ENCODE peak calls at places on chromosome 5, in seven cellular contexts. Q is ovary; J is psoas muscle; T is GM13977; P is endothelial cell; O is CD8-positive, alpha-beta T cell; K is cardiac fibroblast. Z is an unnamed sample.

GRCh38 chr5:72956324-72957140 is 691 bp downstream of the FCHO2 start:
- DNase-seq in Q (peak; percentile 70), J (peak; percentile 78), T (peak; percentile 58), P (peak; percentile 56), O (peak; percentile 16), K (peak; percentile 62), Z (no peak)

GRCh38 chr5:115579216-115579615 is 23.1 kb downstream of the TICAM2 start:
- DNase-seq in Q (no peak), J (no peak), T (no peak), P (no peak), O (no peak), K (no peak), Z (no peak)

GRCh38 chr5:147382776-147383175 is 127.1 kb downstream of the DPYSL3 start:
- DNase-seq in Q (no peak), J (no peak), T (no peak), P (no peak), O (no peak), K (peak; percentile 42), Z (no peak)

GRCh38 chr5:133142782-133143181 is 91.0 kb downstream of the HSPA4 start:
- DNase-seq in Q (no peak), J (no peak), T (no peak), P (no peak), O (no peak), K (no peak), Z (no peak)

GRCh38 chr5:65017636-65018035 is 248.9 kb downstream of the CWC27 start:
- DNase-seq in Q (no peak), J (no peak), T (no peak), P (no peak), O (no peak), K (peak; percentile 68), Z (no peak)

GRCh38 chr5:110094109-110094508 is 404.4 kb downstream of the MAN2A1 start:
- DNase-seq in Q (no peak), J (no peak), T (no peak), P (no peak), O (no peak), K (no peak), Z (no peak)

GRCh38 chr5:14741721-14742426 is 77.4 kb downstream of the OTULIN start:
- DNase-seq in Q (no peak), J (no peak), T (no peak), P (no peak), O (no peak), K (no peak), Z (no peak)

GRCh38 chr5:127931396-127931795 is 152.2 kb upstream of the SLC12A2 start:
- DNase-seq in Q (no peak), J (no peak), T (no peak), P (no peak), O (no peak), K (no peak), Z (no peak)

GRCh38 chr5:135429886-135430437 is 17.2 kb downstream of the DCANP1 start:
- DNase-seq in Q (no peak), J (no peak), T (no peak), P (no peak), O (no peak), K (no peak), Z (no peak)

GRCh38 chr5:61277190-61277589 is 54.9 kb upstream of the ZSWIM6 start:
- DNase-seq in Q (no peak), J (no peak), T (peak; percentile 29), P (no peak), O (no peak), K (peak; percentile 45), Z (peak; percentile 40)
- TF ChIP-seq CTCF in Q (no peak), J (no peak), T (no peak), P (no peak), O (no peak), K (peak; percentile 21), Z (peak; percentile 26)

DNA sequence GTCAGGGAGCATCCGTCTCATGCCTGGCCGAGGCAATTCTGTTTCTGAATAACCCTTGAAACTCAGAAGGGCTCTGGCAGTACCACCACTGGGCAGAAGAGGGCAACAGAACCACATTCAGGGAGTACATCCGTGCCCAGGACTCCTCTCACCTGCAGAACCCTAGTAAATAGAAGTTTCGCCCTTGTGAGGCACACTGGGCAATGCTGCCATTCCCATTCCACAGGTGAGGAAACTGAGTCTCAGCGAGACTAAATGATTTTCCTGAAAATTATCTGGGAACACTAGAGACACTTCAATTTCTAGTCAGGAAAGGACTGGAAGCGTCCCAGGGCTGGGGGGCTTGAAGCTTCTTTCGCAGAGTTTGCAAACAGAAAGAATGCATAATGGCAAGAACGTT is 74.7 kb downstream of the FGF1 start:
- DNase-seq in Q (peak; percentile 76), J (peak; percentile 69), T (peak; percentile 61), P (peak; percentile 81), O (peak; percentile 67), K (peak; percentile 79), Z (peak; percentile 62)
- TF ChIP-seq CTCF in Q (peak; percentile 71), J (peak; percentile 84), T (peak; percentile 71), P (peak; percentile 79), O (peak; percentile 81), K (peak; percentile 98), Z (peak; percentile 49)

GRCh38 chr5:178068293-178068692 is 45.0 kb upstream of the N4BP3 start:
- DNase-seq in Q (no peak), J (no peak), T (no peak), P (no peak), O (no peak), K (no peak), Z (peak; percentile 31)

GRCh38 chr5:178067705-178068104 is 45.6 kb upstream of the N4BP3 start:
- DNase-seq in Q (no peak), J (no peak), T (no peak), P (no peak), O (no peak), K (no peak), Z (peak; percentile 7)

GRCh38 chr5:178071108-178071507 is 42.2 kb upstream of the N4BP3 start:
- DNase-seq in Q (no peak), J (no peak), T (no peak), P (no peak), O (no peak), K (no peak), Z (no peak)

GRCh38 chr5:178072749-178073148 is 40.6 kb upstream of the N4BP3 start:
- DNase-seq in Q (no peak), J (no peak), T (no peak), P (no peak), O (no peak), K (no peak), Z (peak; percentile 2)

DNA sequence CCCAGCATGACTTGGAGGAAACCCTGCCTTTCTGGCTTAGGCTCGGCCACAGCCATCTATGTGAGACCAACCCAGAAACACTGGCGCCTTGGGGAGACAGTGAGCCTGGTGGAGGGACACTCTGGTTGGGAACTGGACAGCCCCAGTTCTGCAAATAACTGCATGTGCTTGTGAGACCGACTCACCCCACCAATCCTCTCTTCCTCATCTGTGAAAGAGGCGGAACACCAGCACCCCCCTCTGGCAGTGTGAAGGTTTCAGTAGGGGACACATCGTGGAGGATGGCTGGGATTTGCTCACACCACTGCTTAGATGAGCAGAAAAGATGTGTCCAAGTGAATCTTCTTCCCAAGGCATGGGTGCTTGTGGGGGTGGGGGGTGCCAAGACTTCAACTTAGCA is 43.4 kb upstream of the N4BP3 start:
- DNase-seq in Q (no peak), J (no peak), T (no peak), P (peak; percentile 71), O (peak; percentile 40), K (peak; percentile 54), Z (peak; percentile 49)
- TF ChIP-seq CTCF in Q (no peak), J (no peak), T (peak; percentile 45), P (no peak), O (peak; percentile 19), K (peak; percentile 43), Z (peak; percentile 13)

GRCh38 chr5:168887931-168888330 is 308.8 kb upstream of the PANK3 start:
- DNase-seq in Q (no peak), J (no peak), T (no peak), P (no peak), O (no peak), K (no peak), Z (no peak)

GRCh38 chr5:168893231-168893630 is 314.1 kb upstream of the PANK3 start:
- DNase-seq in Q (no peak), J (no peak), T (no peak), P (no peak), O (no peak), K (no peak), Z (no peak)

GRCh38 chr5:168892618-168893017 is 313.4 kb upstream of the PANK3 start:
- DNase-seq in Q (no peak), J (no peak), T (no peak), P (no peak), O (no peak), K (no peak), Z (no peak)

GRCh38 chr5:168889039-168889438 is 309.9 kb upstream of the PANK3 start:
- DNase-seq in Q (no peak), J (no peak), T (no peak), P (no peak), O (no peak), K (no peak), Z (no peak)

DNA sequence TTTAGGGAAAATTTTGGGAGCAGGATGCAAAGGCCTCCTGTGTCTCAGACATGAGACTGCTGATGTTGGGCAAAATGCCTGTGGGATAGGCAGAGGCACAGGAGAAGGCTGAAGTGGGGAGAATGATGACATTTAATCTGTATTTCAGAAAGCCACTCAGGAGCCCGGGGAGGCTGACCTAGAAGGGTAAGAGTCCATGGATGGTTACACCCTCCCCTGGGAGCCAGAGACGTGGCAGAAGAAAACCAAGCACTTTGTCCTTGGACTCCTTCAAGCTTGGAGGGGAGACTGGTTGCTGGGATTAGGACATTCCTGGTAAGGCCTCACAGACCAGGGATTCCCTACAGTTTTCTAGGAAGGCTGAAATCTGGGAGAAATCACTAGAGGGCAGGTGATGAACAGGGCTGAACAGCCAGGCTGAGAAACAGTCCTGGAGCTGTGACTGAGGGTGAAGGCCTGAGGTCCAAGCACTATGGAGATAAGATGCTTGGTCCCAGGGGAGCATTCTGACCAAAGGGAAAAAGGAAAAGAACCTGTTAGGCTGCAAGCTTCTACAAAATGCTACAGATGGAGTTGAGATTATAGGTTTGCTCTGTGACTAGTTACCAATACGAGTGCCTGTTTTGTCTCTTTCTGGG is 312.1 kb upstream of the PANK3 start:
- DNase-seq in Q (no peak), J (no peak), T (no peak), P (no peak), O (no peak), K (no peak), Z (no peak)
- TF ChIP-seq CTCF in Q (no peak), J (no peak), T (no peak), P (no peak), O (no peak), K (no peak), Z (no peak)

DNA sequence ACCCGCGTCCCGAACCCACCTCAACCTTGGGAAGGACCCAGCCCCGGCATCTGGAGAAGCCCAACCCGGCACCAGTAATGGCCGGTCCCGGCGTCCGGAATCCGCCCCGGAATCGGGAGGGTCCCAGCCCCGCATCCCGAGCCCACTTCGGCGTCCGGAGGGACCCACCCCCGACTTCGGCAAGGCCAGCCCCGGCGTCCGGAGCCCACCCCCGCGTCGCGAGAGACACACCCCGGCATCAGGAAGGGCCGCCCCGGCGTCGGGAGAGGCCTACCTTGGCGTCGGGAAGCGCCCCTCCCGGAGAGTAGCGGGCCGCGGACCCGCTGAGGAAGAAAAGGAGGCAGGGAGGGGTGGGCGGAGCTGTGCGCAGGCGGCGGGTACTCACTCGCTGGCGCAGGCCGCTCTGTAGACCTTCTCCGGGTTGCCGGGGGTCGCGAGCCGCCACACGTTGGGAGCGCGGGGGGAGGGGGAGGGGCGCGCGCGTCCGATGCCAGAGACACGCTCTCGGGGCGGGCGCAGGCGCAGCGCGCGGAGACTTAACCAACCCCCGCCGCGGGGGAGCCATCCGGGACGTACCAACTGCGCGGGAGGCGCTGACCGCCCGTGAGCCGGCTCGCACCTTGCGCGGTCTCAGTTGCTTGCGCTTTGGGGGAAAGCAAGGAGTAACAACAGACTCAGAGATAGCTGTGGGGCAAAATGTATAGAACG is at the start of gene UIMC1:
- DNase-seq in Q (peak; percentile 94), J (peak; percentile 95), T (peak; percentile 91), P (peak; percentile 97), O (peak; percentile 91), K (peak; percentile 94), Z (peak; percentile 95)
- TF ChIP-seq CTCF in Q (no peak), J (no peak), T (no peak), P (no peak), O (no peak), K (no peak), Z (no peak)

Z was measured in GM13976.